ENCODE peak calls at places on chromosomes 5 and 9, in seven cellular contexts. B is RWPE2, S is WERI-Rb-1, C is gastrocnemius medialis, H is thoracic aorta, W is fibroblast of lung, X is cardiac muscle cell. E is an unnamed sample.

GRCh38 chr5:147752033-147752432 is 30.5 kb downstream of the JAKMIP2 start:
- DNase-seq in W (no peak), C (no peak), S (no peak), X (no peak), B (no peak), H (no peak), E (no peak)

GRCh38 chr9:115593587-115594091 is 475.7 kb upstream of the TNC start:
- DNase-seq in S (peak), H (no peak), B (no peak), X (peak), C (no peak), W (peak), E (peak)

GRCh38 chr5:14710313-14710994 is 45.9 kb downstream of the OTULIN start:
- DNase-seq in C (no peak), X (no peak), W (no peak), H (no peak), S (no peak), B (no peak), E (no peak)

GRCh38 chr5:51652980-51653379 is 269.7 kb downstream of the ISL1 start:
- DNase-seq in X (no peak), W (no peak), B (no peak), H (no peak), C (no peak), S (no peak), E (peak)

GRCh38 chr9:34612788-34613390 is 992 bp upstream of the RPP25L start:
- DNase-seq in W (peak), C (no peak), S (peak), H (no peak), X (peak), B (no peak), E (peak)

GRCh38 chr5:34061993-34062392 is 19.0 kb upstream of the C1QTNF3 start:
- DNase-seq in W (no peak), X (no peak), C (no peak), S (no peak), B (no peak), H (no peak), E (no peak)

GRCh38 chr9:130204341-130204740 is 32.1 kb downstream of the NCS1 start:
- DNase-seq in X (no peak), S (no peak), H (no peak), W (no peak), C (no peak), B (no peak), E (no peak)

GRCh38 chr9:93950619-93951601 is 4.2 kb downstream of the BARX1 start:
- DNase-seq in C (no peak), X (no peak), H (no peak), W (peak), B (no peak), S (no peak), E (no peak)

GRCh38 chr5:75460947-75461346 is 50.5 kb downstream of the CERT1 start:
- DNase-seq in S (peak), B (no peak), C (no peak), X (no peak), W (no peak), H (no peak), E (no peak)

GRCh38 chr5:76684756-76685594 is 31.0 kb upstream of the F2R start:
- DNase-seq in H (no peak), W (no peak), S (no peak), B (no peak), C (no peak), X (no peak), E (no peak)

GRCh38 chr5:142117579-142118420 is 9.2 kb downstream of the NDFIP1 start:
- DNase-seq in X (no peak), C (no peak), S (no peak), W (no peak), H (no peak), B (no peak), E (no peak)

GRCh38 chr9:95642189-95642588 is 125.4 kb upstream of the PTCH1 start:
- DNase-seq in C (no peak), W (no peak), S (no peak), X (no peak), H (no peak), B (no peak), E (no peak)

GRCh38 chr5:154430466-154430865 is 15.3 kb upstream of the SAP30L start:
- DNase-seq in H (no peak), X (no peak), C (no peak), S (no peak), B (no peak), W (no peak), E (no peak)

GRCh38 chr5:86879086-86879485 is 261.3 kb downstream of the COX7C start:
- DNase-seq in W (no peak), B (no peak), X (no peak), S (no peak), C (no peak), H (no peak), E (no peak)
- H3K27ac ChIP-seq in W (no peak), B (no peak), X (no peak), S (no peak), C (no peak), H (no peak), E (no peak)

DNA sequence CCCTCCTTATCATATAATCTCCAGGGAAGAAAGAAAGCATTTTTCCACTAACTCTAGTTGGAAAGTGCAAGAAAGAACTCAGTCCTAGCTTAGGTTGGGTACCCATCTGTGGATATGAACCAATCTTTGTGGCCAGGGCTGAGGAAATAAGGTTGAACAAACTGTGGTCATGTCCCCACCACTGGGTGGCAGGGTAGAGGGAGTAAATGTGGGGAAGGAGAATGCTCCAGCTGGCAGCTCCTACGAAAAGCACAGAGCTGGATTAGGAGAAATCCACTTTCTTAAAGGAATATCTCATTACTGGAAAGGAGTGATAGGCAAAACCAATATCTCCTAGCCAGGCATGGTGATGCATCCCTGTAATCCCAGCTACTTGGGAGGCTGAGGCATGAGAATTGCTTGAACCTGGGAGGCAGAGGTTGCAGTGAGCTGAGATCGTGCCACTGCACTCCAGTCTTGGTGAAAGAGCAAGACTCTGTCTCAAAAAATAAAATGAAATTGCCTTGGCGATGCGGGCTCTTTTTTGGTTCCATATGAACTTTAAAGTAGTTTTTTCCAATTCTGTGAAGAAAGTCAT is 175.1 kb downstream of the CCDC192 start:
- DNase-seq in C (no peak), S (peak), B (no peak), W (peak), X (peak), H (no peak), E (no peak)
- TF ChIP-seq CTCF in C (no peak), S (peak), B (peak), W (peak), X (peak), H (no peak), E (peak)

DNA sequence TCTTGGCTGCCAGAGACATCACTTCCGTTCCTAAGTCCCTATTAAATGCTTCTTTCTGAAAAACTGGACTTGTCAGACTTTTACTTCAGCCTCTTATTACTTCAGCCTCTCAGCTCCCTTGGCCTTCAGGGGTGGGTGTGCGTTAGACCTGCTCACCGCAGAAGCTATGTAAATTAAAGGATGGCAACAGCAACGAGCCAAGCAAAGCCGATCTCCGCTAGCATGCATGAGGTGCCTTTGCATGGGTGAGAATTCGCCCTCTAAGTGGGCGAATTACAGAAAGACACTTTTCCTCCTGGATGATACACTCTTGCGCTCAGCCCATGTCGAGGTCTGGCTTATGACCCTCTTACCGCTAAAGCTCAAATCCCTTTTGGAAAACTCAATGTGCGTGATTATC is 10.9 kb upstream of the IL3 start:
- DNase-seq in X (no peak), S (no peak), B (no peak), H (no peak), C (no peak), W (no peak), E (no peak)
- H3K27ac ChIP-seq in X (no peak), S (no peak), B (no peak), H (no peak), C (no peak), W (no peak), E (no peak)

GRCh38 chr5:149930060-149930753 is 14.4 kb downstream of the PDE6A start:
- DNase-seq in W (peak), C (no peak), S (no peak), X (no peak), H (no peak), B (no peak), E (no peak)
- TF ChIP-seq CTCF in W (no peak), C (no peak), S (no peak), X (no peak), H (no peak), B (no peak), E (no peak)

GRCh38 chr9:136521541-136521940 is 24.3 kb downstream of the NOTCH1 start:
- DNase-seq in B (no peak), W (no peak), X (no peak), C (peak), S (no peak), H (no peak), E (no peak)

GRCh38 chr9:136518623-136519022 is 27.2 kb downstream of the NOTCH1 start:
- DNase-seq in C (no peak), H (no peak), X (no peak), B (no peak), W (no peak), S (no peak), E (no peak)

GRCh38 chr9:136517950-136518349 is 27.9 kb downstream of the NOTCH1 start:
- DNase-seq in W (no peak), C (no peak), X (no peak), H (no peak), B (no peak), S (no peak), E (no peak)

GRCh38 chr9:136519263-136520052 is 26.4 kb downstream of the NOTCH1 start:
- DNase-seq in C (no peak), S (no peak), H (no peak), X (no peak), B (no peak), W (no peak), E (no peak)

DNA sequence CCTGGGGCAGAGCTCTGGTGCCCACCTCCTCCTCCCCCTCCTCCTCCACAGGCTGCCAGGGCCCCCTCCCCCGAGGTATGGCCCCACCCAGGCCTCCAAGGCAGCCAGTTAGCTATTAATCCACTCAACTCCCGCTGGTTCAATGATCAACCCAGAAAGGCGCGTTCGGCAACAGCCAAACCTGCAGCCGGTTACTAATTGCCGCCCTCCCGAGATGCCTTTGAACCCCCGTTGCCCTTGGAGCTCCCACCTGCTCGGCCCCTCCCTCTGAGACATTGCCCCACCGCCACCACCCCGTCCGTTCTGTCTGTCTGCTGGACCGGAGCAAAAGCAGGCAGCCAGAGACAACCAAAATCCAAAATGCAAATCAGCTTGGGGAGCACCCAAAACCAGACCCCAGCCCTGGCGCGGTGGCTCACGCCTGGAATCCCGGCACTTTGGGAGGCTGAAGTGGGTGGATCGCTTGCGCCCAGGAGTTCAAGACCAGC is 25.8 kb downstream of the NOTCH1 start:
- DNase-seq in H (no peak), C (no peak), X (no peak), S (no peak), W (no peak), B (no peak), E (no peak)
- H3K27ac ChIP-seq in H (no peak), C (no peak), X (no peak), S (no peak), W (no peak), B (no peak), E (no peak)

GRCh38 chr9:86974421-86974820 is 27.1 kb upstream of the GAS1 start:
- DNase-seq in H (no peak), X (no peak), W (no peak), S (no peak), B (no peak), C (no peak), E (no peak)
- TF ChIP-seq CTCF in H (no peak), X (no peak), W (no peak), S (no peak), B (no peak), C (no peak), E (peak)

GRCh38 chr5:71907001-71907564 is 188.0 kb downstream of the CARTPT start:
- DNase-seq in S (peak), H (no peak), X (no peak), B (no peak), C (no peak), W (no peak), E (peak)
- H3K27ac ChIP-seq in S (peak), H (no peak), X (peak), B (no peak), C (no peak), W (no peak), E (peak)

E was measured in foreskin keratinocyte.